ENCODE peak calls at places on chromosome 2, in four cellular contexts. T is OCI-LY7, Z is heart left ventricle, V is fibroblast of mammary gland. H is an unnamed sample.

GRCh38 chr2:69667805-69668382 is 24.4 kb upstream of the AAK1 start:
- DNase-seq in T (no peak), Z (no peak), V (peak; percentile 29), H (peak; percentile 49)

GRCh38 chr2:105076121-105076520 is 38.3 kb downstream of the MRPS9 start:
- DNase-seq in T (no peak), Z (no peak), V (no peak), H (no peak)

GRCh38 chr2:224909885-224910517 is 132.3 kb downstream of the DOCK10 start:
- DNase-seq in T (no peak), Z (no peak), V (peak; percentile 81), H (no peak)

GRCh38 chr2:219916261-219916660 is 288.8 kb downstream of the SLC4A3 start:
- DNase-seq in T (no peak), Z (no peak), V (no peak), H (no peak)

GRCh38 chr2:190722061-190722759 is 73.3 kb downstream of the NAB1 start:
- DNase-seq in T (no peak), Z (no peak), V (no peak), H (no peak)

GRCh38 chr2:14633031-14633430 is 514 bp downstream of the LRATD1 start:
- DNase-seq in T (no peak), Z (no peak), V (no peak), H (peak; percentile 67)

GRCh38 chr2:205771063-205771462 is 88.8 kb downstream of the NRP2 start:
- DNase-seq in T (no peak), Z (no peak), V (no peak), H (no peak)

GRCh38 chr2:212646698-212647097 is 108.1 kb upstream of the ERBB4 start:
- DNase-seq in T (no peak), Z (no peak), V (peak; percentile 87), H (no peak)

GRCh38 chr2:238202326-238203103 is 980 bp downstream of the ILKAP start:
- DNase-seq in T (peak; percentile 48), Z (no peak), V (peak; percentile 33), H (peak; percentile 67)

GRCh38 chr2:5285891-5286290 is 406.3 kb upstream of the SOX11 start:
- DNase-seq in T (no peak), Z (no peak), V (no peak), H (no peak)

GRCh38 chr2:143231257-143231650 is 102.0 kb downstream of the ARHGAP15 start:
- DNase-seq in T (no peak), Z (no peak), V (no peak), H (no peak)

GRCh38 chr2:75560022-75560767 is 544 bp downstream of the EVA1A start:
- DNase-seq in T (no peak), Z (no peak), V (peak; percentile 41), H (peak; percentile 85)

GRCh38 chr2:121479882-121480522 is 50.7 kb upstream of the RNU4ATAC start:
- DNase-seq in T (peak; percentile 5), Z (no peak), V (peak; percentile 36), H (peak; percentile 82)

DNA sequence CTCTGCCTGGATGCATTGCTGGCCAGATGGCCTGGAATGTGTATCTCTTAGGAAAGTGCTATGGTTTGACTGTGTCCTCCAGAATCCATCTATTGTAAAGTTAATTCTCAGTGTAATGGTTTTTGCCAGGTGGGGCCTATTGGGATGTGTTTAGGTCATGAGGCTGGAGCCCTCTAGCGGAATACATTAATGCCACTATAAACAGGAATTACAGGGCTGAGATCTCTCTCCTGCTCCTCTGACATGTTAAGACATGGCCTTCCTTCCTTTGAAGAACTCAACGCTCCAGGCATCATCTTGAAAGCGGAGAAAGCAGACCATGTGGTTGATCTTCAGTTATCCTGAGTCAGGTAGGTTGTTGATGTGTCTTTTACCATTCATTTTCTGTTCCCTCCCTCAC is 276.4 kb downstream of the RPIA start:
- DNase-seq in T (no peak), Z (no peak), V (no peak), H (no peak)
- TF ChIP-seq CTCF in T (no peak), Z (no peak), V (no peak), H (peak; percentile 58)

GRCh38 chr2:168345601-168346000 is 98.2 kb upstream of the STK39 start:
- DNase-seq in T (peak; percentile 33), Z (no peak), V (no peak), H (no peak)
- TF ChIP-seq CTCF in T (peak; percentile 16), Z (no peak), V (no peak), H (no peak)

GRCh38 chr2:30475542-30475941 is 28.5 kb downstream of the LCLAT1 start:
- DNase-seq in T (no peak), Z (no peak), V (no peak), H (no peak)
- TF ChIP-seq CTCF in T (peak; percentile 40), Z (peak; percentile 27), V (no peak), H (no peak)

GRCh38 chr2:200396726-200397348 is 90.3 kb downstream of the SPATS2L start:
- DNase-seq in T (no peak), Z (no peak), V (peak; percentile 50), H (no peak)

GRCh38 chr2:200394045-200394444 is 87.6 kb downstream of the SPATS2L start:
- DNase-seq in T (no peak), Z (no peak), V (no peak), H (no peak)

GRCh38 chr2:200399046-200399445 is 92.6 kb downstream of the SPATS2L start:
- DNase-seq in T (no peak), Z (no peak), V (peak; percentile 75), H (no peak)

GRCh38 chr2:200399636-200400035 is 93.1 kb downstream of the SPATS2L start:
- DNase-seq in T (no peak), Z (no peak), V (no peak), H (no peak)

GRCh38 chr2:200397785-200398184 is 91.3 kb downstream of the SPATS2L start:
- DNase-seq in T (no peak), Z (no peak), V (peak; percentile 62), H (no peak)
- TF ChIP-seq CTCF in T (no peak), Z (no peak), V (no peak), H (no peak)

GRCh38 chr2:68294187-68294586 is 25.6 kb downstream of the CNRIP1 start:
- DNase-seq in T (no peak), Z (no peak), V (no peak), H (no peak)
- TF ChIP-seq CTCF in T (peak; percentile 50), Z (no peak), V (no peak), H (peak; percentile 69)

GRCh38 chr2:156333951-156334495 is 1.5 kb upstream of the NR4A2 start:
- DNase-seq in T (peak; percentile 63), Z (peak; percentile 89), V (peak; percentile 66), H (peak; percentile 90)
- TF ChIP-seq CTCF in T (no peak), Z (no peak), V (no peak), H (peak; percentile 17)

GRCh38 chr2:241764272-241765241 is 12.1 kb upstream of the GAL3ST2 start:
- DNase-seq in T (no peak), Z (no peak), V (no peak), H (peak; percentile 69)
- TF ChIP-seq CTCF in T (no peak), Z (no peak), V (no peak), H (no peak)